ENCODE peak calls at places on chromosomes 4 and X, in eight cellular contexts. T, E, J, U, A, O, L and P are unnamed samples.

GRCh38 chrX:4764888-4765287 is 1051.4 kb upstream of the PRKX start:
- DNase-seq in T (no peak), O (no peak), L (no peak), U (no peak), J (peak), E (no peak), A (no peak), P (no peak)

GRCh38 chr4:31193516-31193915 is 473.3 kb downstream of the PCDH7 start:
- DNase-seq in J (peak), L (no peak), T (no peak), E (no peak), U (no peak), O (no peak), A (no peak), P (no peak)

GRCh38 chr4:46329118-46329976 is 60.6 kb downstream of the GABRA2 start:
- DNase-seq in A (no peak), L (no peak), U (no peak), E (peak), O (peak), J (peak), T (no peak), P (no peak)

GRCh38 chr4:147543039-147543438 is 62.1 kb downstream of the EDNRA start:
- DNase-seq in A (no peak), O (no peak), U (no peak), T (no peak), E (no peak), J (peak), L (no peak), P (no peak)

GRCh38 chr4:56078866-56079265 is 130.1 kb downstream of the CEP135 start:
- DNase-seq in L (no peak), A (no peak), T (no peak), O (no peak), E (no peak), U (no peak), J (no peak), P (no peak)

GRCh38 chr4:75698162-75698962 is 25.2 kb upstream of the G3BP2 start:
- DNase-seq in U (no peak), O (no peak), L (peak), A (no peak), T (no peak), E (no peak), J (no peak), P (no peak)

GRCh38 chr4:23932935-23933334 is 43.1 kb upstream of the PPARGC1A start:
- DNase-seq in E (no peak), A (no peak), U (no peak), J (peak), T (no peak), O (no peak), L (no peak), P (no peak)

GRCh38 chrX:72313757-72314156 is 8.0 kb upstream of the CITED1 start:
- DNase-seq in E (no peak), J (no peak), U (no peak), T (no peak), A (no peak), L (no peak), O (no peak), P (no peak)

GRCh38 chr4:3387943-3388348 is 53.8 kb upstream of the HGFAC start:
- DNase-seq in J (peak), L (peak), U (peak), A (no peak), T (peak), O (no peak), E (no peak), P (no peak)

GRCh38 chr4:82097504-82097903 is 276.3 kb downstream of the HNRNPD start:
- DNase-seq in L (no peak), O (no peak), E (no peak), J (no peak), T (no peak), A (no peak), U (no peak), P (no peak)

GRCh38 chr4:53682196-53682595 is 90.9 kb upstream of the LNX1 start:
- DNase-seq in L (no peak), T (no peak), J (no peak), O (no peak), E (no peak), U (no peak), A (no peak), P (no peak)

GRCh38 chr4:163542275-163542674 is 47.8 kb downstream of the TMA16 start:
- DNase-seq in U (no peak), A (no peak), J (peak), T (no peak), E (no peak), O (no peak), L (no peak), P (no peak)

GRCh38 chrX:2391869-2392606 is 108.7 kb downstream of the DHRSX start:
- DNase-seq in E (no peak), J (peak), O (no peak), T (no peak), U (no peak), A (no peak), L (no peak), P (no peak)

GRCh38 chr4:11132478-11132877 is 296.2 kb downstream of the HS3ST1 start:
- DNase-seq in E (no peak), U (no peak), A (no peak), O (no peak), T (no peak), L (no peak), J (no peak), P (no peak)

GRCh38 chrX:109871489-109871888 is 131.4 kb upstream of the TMEM164 start:
- DNase-seq in J (no peak), O (no peak), L (no peak), E (no peak), A (no peak), U (no peak), T (no peak), P (no peak)

GRCh38 chrX:48071064-48071985 is at the start of gene ZNF630:
- DNase-seq in O (peak), A (peak), L (no peak), E (peak), J (peak), T (peak), U (peak), P (peak)

GRCh38 chr4:133968174-133968573 is 233.4 kb downstream of the PABPC4L start:
- DNase-seq in L (no peak), E (no peak), J (no peak), A (no peak), O (no peak), T (no peak), U (no peak), P (no peak)

GRCh38 chr4:153450545-153450917 is 15.6 kb upstream of the TMEM131L start:
- DNase-seq in J (no peak), O (no peak), L (no peak), E (no peak), A (no peak), U (no peak), T (no peak), P (no peak)

GRCh38 chrX:1601768-1602085 is 10.3 kb downstream of the AKAP17A start:
- DNase-seq in A (no peak), L (no peak), T (peak), U (no peak), O (no peak), E (no peak), J (no peak), P (no peak)

GRCh38 chrX:119374736-119375135 is 24.4 kb upstream of the SLC25A43 start:
- DNase-seq in T (no peak), O (no peak), U (no peak), E (no peak), J (peak), A (no peak), L (no peak), P (no peak)

GRCh38 chr4:26507286-26507685 is 17.0 kb upstream of the CCKAR start:
- DNase-seq in L (no peak), A (no peak), O (no peak), J (no peak), E (no peak), T (no peak), U (no peak), P (no peak)

GRCh38 chrX:70219938-70220764 is 14.3 kb upstream of the AWAT1 start:
- DNase-seq in O (no peak), J (peak), U (no peak), E (no peak), L (no peak), T (peak), A (no peak), P (no peak)